ENCODE peak calls at places on chromosomes 12 and 14, in ten cellular contexts. H is heart left ventricle, Z is transverse colon, N is uterus, D is prostate gland, W is HCT116, B is sigmoid colon, J is Peyer's patch, Q is A549, P is stomach. S is an unnamed sample.

GRCh38 chr12:51819851-51820720 is 28.4 kb downstream of the FIGNL2 start:
- DNase-seq in H (no peak), Z (peak), N (peak), D (peak), W (no peak), B (no peak), J (no peak), Q (peak), P (peak), S (no peak)

GRCh38 chr12:109760031-109760929 is 46.7 kb downstream of the FAM222A start:
- DNase-seq in H (peak), Z (peak), N (no peak), D (no peak), W (no peak), B (peak), J (peak), Q (no peak), P (peak), S (no peak)

GRCh38 chr12:128245890-128246289 is 21.1 kb upstream of the TMEM132C start:
- DNase-seq in H (no peak), Z (no peak), N (no peak), D (no peak), W (no peak), B (no peak), J (no peak), Q (no peak), P (no peak), S (no peak)

GRCh38 chr14:91302391-91302790 is 57.9 kb upstream of the GPR68 start:
- DNase-seq in H (no peak), Z (no peak), N (no peak), D (no peak), W (no peak), B (no peak), J (no peak), Q (no peak), P (no peak), S (no peak)

GRCh38 chr14:23556700-23557440 is 799 bp downstream of the THTPA start:
- DNase-seq in H (no peak), Z (no peak), N (no peak), D (no peak), W (no peak), B (no peak), J (no peak), Q (no peak), P (no peak), S (no peak)

GRCh38 chr12:127628655-127629054 is 638.3 kb upstream of the TMEM132C start:
- DNase-seq in H (no peak), Z (no peak), N (no peak), D (no peak), W (no peak), B (no peak), J (no peak), Q (no peak), P (no peak), S (no peak)

GRCh38 chr12:57380300-57380699 is 50.5 kb downstream of the R3HDM2 start:
- DNase-seq in H (no peak), Z (no peak), N (no peak), D (no peak), W (no peak), B (no peak), J (no peak), Q (no peak), P (no peak), S (no peak)

GRCh38 chr14:74478996-74479635 is 14.0 kb downstream of the NPC2 start:
- DNase-seq in H (no peak), Z (no peak), N (no peak), D (no peak), W (no peak), B (no peak), J (no peak), Q (peak), P (no peak), S (no peak)

GRCh38 chr12:10128687-10129086 is 1.3 kb downstream of the CLEC7A start:
- DNase-seq in H (no peak), Z (no peak), N (no peak), D (no peak), W (no peak), B (no peak), J (no peak), Q (no peak), P (no peak), S (no peak)

GRCh38 chr12:56299853-56300643 is at the start of gene CS:
- DNase-seq in H (peak), Z (peak), N (peak), D (peak), W (peak), B (peak), J (peak), Q (peak), P (peak), S (peak)

GRCh38 chr12:111976860-111977259 is 36.1 kb downstream of the TMEM116 start:
- DNase-seq in H (no peak), Z (no peak), N (no peak), D (no peak), W (no peak), B (no peak), J (no peak), Q (no peak), P (no peak), S (no peak)

GRCh38 chr12:107645630-107646333 is 39.8 kb upstream of the PWP1 start:
- DNase-seq in H (peak), Z (no peak), N (peak), D (no peak), W (no peak), B (no peak), J (no peak), Q (no peak), P (no peak), S (no peak)

GRCh38 chr12:6868211-6869048 is 1.1 kb downstream of the TPI1 start:
- DNase-seq in H (no peak), Z (no peak), N (no peak), D (no peak), W (no peak), B (no peak), J (no peak), Q (no peak), P (no peak), S (no peak)

GRCh38 chr12:6866163-6866919 is 990 bp upstream of the TPI1 start:
- DNase-seq in H (peak), Z (no peak), N (no peak), D (no peak), W (no peak), B (no peak), J (no peak), Q (no peak), P (no peak), S (no peak)

GRCh38 chr12:6866920-6867406 is 368 bp upstream of the TPI1 start:
- DNase-seq in H (peak), Z (no peak), N (no peak), D (no peak), W (no peak), B (no peak), J (no peak), Q (no peak), P (peak), S (peak)

GRCh38 chr12:6869049-6870021 is 2.0 kb downstream of the TPI1 start:
- DNase-seq in H (peak), Z (peak), N (peak), D (peak), W (peak), B (peak), J (peak), Q (peak), P (peak), S (peak)

DNA sequence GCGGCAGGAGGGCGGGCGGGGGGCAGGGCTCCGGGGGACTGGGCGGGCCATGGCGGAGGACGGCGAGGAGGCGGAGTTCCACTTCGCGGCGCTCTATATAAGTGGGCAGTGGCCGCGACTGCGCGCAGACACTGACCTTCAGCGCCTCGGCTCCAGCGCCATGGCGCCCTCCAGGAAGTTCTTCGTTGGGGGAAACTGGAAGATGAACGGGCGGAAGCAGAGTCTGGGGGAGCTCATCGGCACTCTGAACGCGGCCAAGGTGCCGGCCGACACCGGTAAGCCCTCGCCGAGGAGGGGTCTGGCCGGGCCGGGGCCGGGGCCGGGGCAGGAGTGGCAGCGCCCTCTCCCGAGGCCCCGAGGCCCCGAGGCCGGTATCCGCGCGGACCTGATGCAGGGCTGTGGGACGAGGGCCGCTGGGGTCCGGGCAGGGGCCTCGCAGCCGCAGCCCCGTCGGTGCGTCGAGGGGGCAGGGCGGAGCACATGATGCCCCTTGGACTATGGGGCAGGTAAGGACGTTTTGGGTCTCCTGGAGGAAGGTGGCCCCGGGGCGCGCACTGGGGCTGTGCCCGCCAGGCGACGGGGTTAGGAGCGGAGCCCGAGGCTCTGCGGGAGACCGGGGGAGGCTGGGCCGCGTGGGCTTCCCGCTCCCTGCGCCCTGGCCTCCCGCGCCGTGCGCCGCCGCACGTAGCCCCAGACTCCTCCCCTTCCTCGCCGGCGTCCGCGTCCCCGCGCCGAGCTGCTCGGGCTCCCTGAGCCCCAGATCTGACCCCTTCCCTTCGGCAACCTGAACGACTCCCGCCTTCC is at the start of gene TPI1:
- DNase-seq in H (peak), Z (peak), N (peak), D (peak), W (no peak), B (peak), J (peak), Q (peak), P (peak), S (peak)
- TF ChIP-seq POLR2A in H (peak), Z (peak), N (peak), D (peak), W (peak), B (peak), J (peak), Q (peak), P (peak), S (peak)

GRCh38 chr12:30824311-30824710 is 69.6 kb upstream of the CAPRIN2 start:
- DNase-seq in H (no peak), Z (no peak), N (no peak), D (no peak), W (no peak), B (no peak), J (no peak), Q (no peak), P (no peak), S (peak)

GRCh38 chr12:30825341-30825740 is 70.6 kb upstream of the CAPRIN2 start:
- DNase-seq in H (no peak), Z (no peak), N (no peak), D (no peak), W (no peak), B (no peak), J (no peak), Q (no peak), P (no peak), S (peak)

GRCh38 chr12:30822385-30823139 is 67.8 kb upstream of the CAPRIN2 start:
- DNase-seq in H (peak), Z (peak), N (peak), D (no peak), W (no peak), B (peak), J (peak), Q (peak), P (peak), S (no peak)

GRCh38 chr12:30823764-30824163 is 69.0 kb upstream of the CAPRIN2 start:
- DNase-seq in H (no peak), Z (no peak), N (no peak), D (no peak), W (no peak), B (no peak), J (no peak), Q (no peak), P (no peak), S (no peak)

DNA sequence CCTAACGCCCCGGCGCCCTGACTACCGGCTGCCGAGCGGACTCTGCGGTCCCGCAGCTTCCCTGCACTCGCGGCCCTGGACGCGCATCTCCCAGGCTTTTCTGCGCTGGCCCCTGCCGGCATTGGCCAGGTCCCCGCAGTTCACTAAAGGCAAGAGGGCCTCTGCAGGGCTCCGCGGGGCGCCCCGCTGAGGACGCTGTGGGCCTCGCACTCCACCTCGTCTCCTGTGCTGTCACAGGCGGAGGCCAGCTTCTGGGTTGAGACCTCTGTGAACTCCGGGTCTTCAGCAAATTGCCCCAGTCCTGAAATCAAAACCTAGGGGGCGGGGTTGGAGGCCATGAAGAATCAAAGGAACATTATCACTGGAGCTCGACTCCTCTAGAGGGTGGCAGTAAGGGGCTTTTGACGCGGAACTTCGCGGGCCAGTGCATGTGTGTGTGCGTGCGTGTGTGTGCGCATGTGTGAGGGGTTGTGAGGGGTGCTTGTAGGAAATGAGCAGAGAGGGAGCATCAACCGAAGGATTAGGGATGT is 68.5 kb upstream of the CAPRIN2 start:
- DNase-seq in H (peak), Z (peak), N (peak), D (no peak), W (no peak), B (no peak), J (peak), Q (no peak), P (peak), S (no peak)
- H3K27ac ChIP-seq in H (peak), Z (peak), N (peak), D (peak), W (no peak), B (peak), J (peak), Q (peak), P (peak), S (peak)

GRCh38 chr14:59482471-59483331 is 1.5 kb downstream of the L3HYPDH start:
- DNase-seq in H (no peak), Z (peak), N (peak), D (peak), W (peak), B (no peak), J (no peak), Q (peak), P (no peak), S (no peak)
- TF ChIP-seq POLR2A in H (no peak), Z (no peak), N (no peak), D (no peak), W (no peak), B (no peak), J (no peak), Q (no peak), P (no peak), S (no peak)

GRCh38 chr12:116982721-116983502 is 72.2 kb downstream of the FBXW8 start:
- DNase-seq in H (no peak), Z (no peak), N (no peak), D (no peak), W (no peak), B (no peak), J (no peak), Q (no peak), P (no peak), S (no peak)

GRCh38 chr12:116977465-116978380 is 67.0 kb downstream of the FBXW8 start:
- DNase-seq in H (no peak), Z (no peak), N (no peak), D (no peak), W (no peak), B (no peak), J (no peak), Q (no peak), P (no peak), S (no peak)

GRCh38 chr12:116980083-116980482 is 69.3 kb downstream of the FBXW8 start:
- DNase-seq in H (no peak), Z (no peak), N (no peak), D (no peak), W (no peak), B (no peak), J (no peak), Q (no peak), P (no peak), S (no peak)

GRCh38 chr12:116975779-116976393 is 65.1 kb downstream of the FBXW8 start:
- DNase-seq in H (no peak), Z (no peak), N (no peak), D (no peak), W (no peak), B (no peak), J (no peak), Q (no peak), P (no peak), S (no peak)

GRCh38 chr12:116979109-116979508 is 68.4 kb downstream of the FBXW8 start:
- DNase-seq in H (no peak), Z (no peak), N (no peak), D (no peak), W (no peak), B (no peak), J (no peak), Q (no peak), P (no peak), S (no peak)
- H3K27ac ChIP-seq in H (no peak), Z (no peak), N (no peak), D (no peak), W (no peak), B (no peak), J (no peak), Q (no peak), P (no peak), S (no peak)

GRCh38 chr12:120979862-120980696 is 1.7 kb downstream of the HNF1A start:
- DNase-seq in H (no peak), Z (peak), N (no peak), D (no peak), W (no peak), B (no peak), J (peak), Q (no peak), P (no peak), S (no peak)

GRCh38 chr12:120979220-120979861 is 998 bp downstream of the HNF1A start:
- DNase-seq in H (no peak), Z (no peak), N (no peak), D (no peak), W (no peak), B (no peak), J (peak), Q (no peak), P (no peak), S (no peak)

GRCh38 chr12:120977531-120978295 is 630 bp upstream of the HNF1A start:
- DNase-seq in H (no peak), Z (no peak), N (no peak), D (no peak), W (no peak), B (no peak), J (no peak), Q (no peak), P (no peak), S (no peak)

GRCh38 chr12:120980800-120981368 is 2.5 kb downstream of the HNF1A start:
- DNase-seq in H (no peak), Z (peak), N (no peak), D (no peak), W (no peak), B (no peak), J (peak), Q (no peak), P (peak), S (no peak)

GRCh38 chr12:120978296-120979219 is at the start of gene HNF1A:
- DNase-seq in H (no peak), Z (peak), N (no peak), D (no peak), W (no peak), B (no peak), J (peak), Q (no peak), P (peak), S (no peak)
- TF ChIP-seq POLR2A in H (no peak), Z (peak), N (no peak), D (no peak), W (no peak), B (no peak), J (peak), Q (peak), P (no peak), S (no peak)